ENCODE peak calls at places on chromosomes 2 and 18, in ten cellular contexts. One of them, this sample, is unnamed.

GRCh38 chr2:164711246-164712138 is 90.2 kb upstream of the GRB14 start:
- DNase-seq in mammary epithelial cell: no peak
- DNase-seq in activated T-cell treated with anti-CD3 and anti-CD28 coated beads, Interleukin-2, amount 50 U/mL, for 1 hour: no peak
- DNase-seq in body of pancreas: no peak
- DNase-seq in immature natural killer cell: no peak
- DNase-seq in transverse colon: no peak
- DNase-seq in right lobe of liver: no peak
- DNase-seq in WTC11: no peak
- DNase-seq in activated CD4-positive, alpha-beta T cell treated with anti-CD3 and anti-CD28 coated beads, Interleukin-2, amount 50 U/mL, for 1 hour: no peak
- DNase-seq in ACHN: peak
- DNase-seq in this sample: no peak

GRCh38 chr18:56574827-56575226 is 63.6 kb downstream of the TXNL1 start:
- DNase-seq in body of pancreas: peak
- DNase-seq in immature natural killer cell: no peak
- DNase-seq in activated CD4-positive, alpha-beta T cell treated with anti-CD3 and anti-CD28 coated beads, Interleukin-2, amount 50 U/mL, for 1 hour: no peak
- DNase-seq in activated T-cell treated with anti-CD3 and anti-CD28 coated beads, Interleukin-2, amount 50 U/mL, for 1 hour: no peak
- DNase-seq in mammary epithelial cell: no peak
- DNase-seq in transverse colon: no peak
- DNase-seq in WTC11: no peak
- DNase-seq in ACHN: no peak
- DNase-seq in right lobe of liver: no peak
- DNase-seq in this sample: no peak

GRCh38 chr2:239937866-239938640 is 87.1 kb downstream of the NDUFA10 start:
- DNase-seq in activated CD4-positive, alpha-beta T cell treated with anti-CD3 and anti-CD28 coated beads, Interleukin-2, amount 50 U/mL, for 1 hour: no peak
- DNase-seq in immature natural killer cell: no peak
- DNase-seq in activated T-cell treated with anti-CD3 and anti-CD28 coated beads, Interleukin-2, amount 50 U/mL, for 1 hour: peak
- DNase-seq in transverse colon: no peak
- DNase-seq in body of pancreas: no peak
- DNase-seq in ACHN: no peak
- DNase-seq in WTC11: peak
- DNase-seq in right lobe of liver: peak
- DNase-seq in mammary epithelial cell: no peak
- DNase-seq in this sample: no peak

GRCh38 chr18:74895686-74896085 is 298.0 kb downstream of the ZNF407 start:
- DNase-seq in mammary epithelial cell: peak
- DNase-seq in activated T-cell treated with anti-CD3 and anti-CD28 coated beads, Interleukin-2, amount 50 U/mL, for 1 hour: no peak
- DNase-seq in transverse colon: no peak
- DNase-seq in immature natural killer cell: no peak
- DNase-seq in WTC11: no peak
- DNase-seq in body of pancreas: no peak
- DNase-seq in activated CD4-positive, alpha-beta T cell treated with anti-CD3 and anti-CD28 coated beads, Interleukin-2, amount 50 U/mL, for 1 hour: no peak
- DNase-seq in right lobe of liver: no peak
- DNase-seq in ACHN: peak
- DNase-seq in this sample: no peak

GRCh38 chr2:232876071-232876977 is 6.3 kb downstream of the SNORC start:
- DNase-seq in mammary epithelial cell: peak
- DNase-seq in transverse colon: peak
- DNase-seq in right lobe of liver: peak
- DNase-seq in ACHN: peak
- DNase-seq in activated T-cell treated with anti-CD3 and anti-CD28 coated beads, Interleukin-2, amount 50 U/mL, for 1 hour: peak
- DNase-seq in immature natural killer cell: peak
- DNase-seq in body of pancreas: no peak
- DNase-seq in WTC11: peak
- DNase-seq in activated CD4-positive, alpha-beta T cell treated with anti-CD3 and anti-CD28 coated beads, Interleukin-2, amount 50 U/mL, for 1 hour: no peak
- DNase-seq in this sample: no peak

GRCh38 chr2:74278694-74279093 is 64.5 kb downstream of the SLC4A5 start:
- DNase-seq in transverse colon: no peak
- DNase-seq in immature natural killer cell: no peak
- DNase-seq in body of pancreas: no peak
- DNase-seq in activated T-cell treated with anti-CD3 and anti-CD28 coated beads, Interleukin-2, amount 50 U/mL, for 1 hour: no peak
- DNase-seq in right lobe of liver: no peak
- DNase-seq in activated CD4-positive, alpha-beta T cell treated with anti-CD3 and anti-CD28 coated beads, Interleukin-2, amount 50 U/mL, for 1 hour: no peak
- DNase-seq in WTC11: no peak
- DNase-seq in ACHN: no peak
- DNase-seq in mammary epithelial cell: no peak
- DNase-seq in this sample: no peak

GRCh38 chr2:161814008-161814660 is 189.9 kb downstream of the SLC4A10 start:
- DNase-seq in WTC11: no peak
- DNase-seq in activated CD4-positive, alpha-beta T cell treated with anti-CD3 and anti-CD28 coated beads, Interleukin-2, amount 50 U/mL, for 1 hour: no peak
- DNase-seq in mammary epithelial cell: peak
- DNase-seq in body of pancreas: no peak
- DNase-seq in right lobe of liver: no peak
- DNase-seq in activated T-cell treated with anti-CD3 and anti-CD28 coated beads, Interleukin-2, amount 50 U/mL, for 1 hour: no peak
- DNase-seq in immature natural killer cell: no peak
- DNase-seq in ACHN: no peak
- DNase-seq in transverse colon: no peak
- DNase-seq in this sample: no peak

GRCh38 chr2:3294066-3294465 is 83.6 kb downstream of the EIPR1 start:
- DNase-seq in body of pancreas: no peak
- DNase-seq in right lobe of liver: peak
- DNase-seq in WTC11: no peak
- DNase-seq in mammary epithelial cell: no peak
- DNase-seq in transverse colon: no peak
- DNase-seq in immature natural killer cell: no peak
- DNase-seq in activated CD4-positive, alpha-beta T cell treated with anti-CD3 and anti-CD28 coated beads, Interleukin-2, amount 50 U/mL, for 1 hour: no peak
- DNase-seq in activated T-cell treated with anti-CD3 and anti-CD28 coated beads, Interleukin-2, amount 50 U/mL, for 1 hour: no peak
- DNase-seq in ACHN: no peak
- DNase-seq in this sample: no peak

GRCh38 chr18:4843771-4844170 is 353.3 kb downstream of the AKAIN1 start:
- DNase-seq in ACHN: no peak
- DNase-seq in activated CD4-positive, alpha-beta T cell treated with anti-CD3 and anti-CD28 coated beads, Interleukin-2, amount 50 U/mL, for 1 hour: no peak
- DNase-seq in activated T-cell treated with anti-CD3 and anti-CD28 coated beads, Interleukin-2, amount 50 U/mL, for 1 hour: no peak
- DNase-seq in immature natural killer cell: no peak
- DNase-seq in right lobe of liver: no peak
- DNase-seq in mammary epithelial cell: no peak
- DNase-seq in body of pancreas: no peak
- DNase-seq in WTC11: no peak
- DNase-seq in transverse colon: no peak
- DNase-seq in this sample: no peak

GRCh38 chr2:131104487-131105155 is 515 bp upstream of the PLEKHB2 start:
- DNase-seq in mammary epithelial cell: peak
- DNase-seq in right lobe of liver: peak
- DNase-seq in immature natural killer cell: peak
- DNase-seq in transverse colon: peak
- DNase-seq in WTC11: no peak
- DNase-seq in activated T-cell treated with anti-CD3 and anti-CD28 coated beads, Interleukin-2, amount 50 U/mL, for 1 hour: peak
- DNase-seq in body of pancreas: peak
- DNase-seq in activated CD4-positive, alpha-beta T cell treated with anti-CD3 and anti-CD28 coated beads, Interleukin-2, amount 50 U/mL, for 1 hour: peak
- DNase-seq in ACHN: peak
- DNase-seq in this sample: peak

GRCh38 chr2:19101968-19102367 is 256.5 kb downstream of the OSR1 start:
- DNase-seq in transverse colon: no peak
- DNase-seq in right lobe of liver: no peak
- DNase-seq in body of pancreas: no peak
- DNase-seq in activated CD4-positive, alpha-beta T cell treated with anti-CD3 and anti-CD28 coated beads, Interleukin-2, amount 50 U/mL, for 1 hour: no peak
- DNase-seq in mammary epithelial cell: no peak
- DNase-seq in WTC11: no peak
- DNase-seq in activated T-cell treated with anti-CD3 and anti-CD28 coated beads, Interleukin-2, amount 50 U/mL, for 1 hour: no peak
- DNase-seq in ACHN: no peak
- DNase-seq in immature natural killer cell: no peak
- DNase-seq in this sample: no peak

GRCh38 chr2:172091626-172092566 is 6.6 kb downstream of the DLX1 start:
- DNase-seq in mammary epithelial cell: no peak
- DNase-seq in immature natural killer cell: no peak
- DNase-seq in transverse colon: no peak
- DNase-seq in WTC11: no peak
- DNase-seq in body of pancreas: no peak
- DNase-seq in activated T-cell treated with anti-CD3 and anti-CD28 coated beads, Interleukin-2, amount 50 U/mL, for 1 hour: no peak
- DNase-seq in ACHN: no peak
- DNase-seq in activated CD4-positive, alpha-beta T cell treated with anti-CD3 and anti-CD28 coated beads, Interleukin-2, amount 50 U/mL, for 1 hour: no peak
- DNase-seq in right lobe of liver: no peak
- DNase-seq in this sample: no peak

GRCh38 chr2:197209274-197209673 is 101.3 kb downstream of the ANKRD44 start:
- DNase-seq in mammary epithelial cell: no peak
- DNase-seq in WTC11: no peak
- DNase-seq in right lobe of liver: no peak
- DNase-seq in body of pancreas: no peak
- DNase-seq in transverse colon: no peak
- DNase-seq in ACHN: no peak
- DNase-seq in activated T-cell treated with anti-CD3 and anti-CD28 coated beads, Interleukin-2, amount 50 U/mL, for 1 hour: no peak
- DNase-seq in activated CD4-positive, alpha-beta T cell treated with anti-CD3 and anti-CD28 coated beads, Interleukin-2, amount 50 U/mL, for 1 hour: no peak
- DNase-seq in immature natural killer cell: no peak
- DNase-seq in this sample: no peak

GRCh38 chr2:136386046-136386445 is 268.1 kb upstream of the CXCR4 start:
- DNase-seq in WTC11: no peak
- DNase-seq in ACHN: no peak
- DNase-seq in transverse colon: no peak
- DNase-seq in body of pancreas: no peak
- DNase-seq in mammary epithelial cell: no peak
- DNase-seq in right lobe of liver: no peak
- DNase-seq in activated T-cell treated with anti-CD3 and anti-CD28 coated beads, Interleukin-2, amount 50 U/mL, for 1 hour: no peak
- DNase-seq in activated CD4-positive, alpha-beta T cell treated with anti-CD3 and anti-CD28 coated beads, Interleukin-2, amount 50 U/mL, for 1 hour: no peak
- DNase-seq in immature natural killer cell: no peak
- DNase-seq in this sample: no peak

GRCh38 chr18:59455728-59456276 is 96.7 kb upstream of the LMAN1 start:
- DNase-seq in WTC11: no peak
- DNase-seq in transverse colon: no peak
- DNase-seq in activated CD4-positive, alpha-beta T cell treated with anti-CD3 and anti-CD28 coated beads, Interleukin-2, amount 50 U/mL, for 1 hour: no peak
- DNase-seq in mammary epithelial cell: no peak
- DNase-seq in activated T-cell treated with anti-CD3 and anti-CD28 coated beads, Interleukin-2, amount 50 U/mL, for 1 hour: no peak
- DNase-seq in body of pancreas: no peak
- DNase-seq in immature natural killer cell: no peak
- DNase-seq in right lobe of liver: no peak
- DNase-seq in ACHN: no peak
- DNase-seq in this sample: peak

GRCh38 chr2:168231609-168232241 is 15.7 kb downstream of the STK39 start:
- DNase-seq in mammary epithelial cell: no peak
- DNase-seq in body of pancreas: no peak
- DNase-seq in activated CD4-positive, alpha-beta T cell treated with anti-CD3 and anti-CD28 coated beads, Interleukin-2, amount 50 U/mL, for 1 hour: no peak
- DNase-seq in activated T-cell treated with anti-CD3 and anti-CD28 coated beads, Interleukin-2, amount 50 U/mL, for 1 hour: no peak
- DNase-seq in ACHN: no peak
- DNase-seq in right lobe of liver: no peak
- DNase-seq in transverse colon: no peak
- DNase-seq in WTC11: no peak
- DNase-seq in immature natural killer cell: no peak
- DNase-seq in this sample: no peak

GRCh38 chr18:49597556-49597955 is 35.7 kb downstream of the LIPG start:
- DNase-seq in right lobe of liver: no peak
- DNase-seq in activated CD4-positive, alpha-beta T cell treated with anti-CD3 and anti-CD28 coated beads, Interleukin-2, amount 50 U/mL, for 1 hour: no peak
- DNase-seq in body of pancreas: no peak
- DNase-seq in immature natural killer cell: no peak
- DNase-seq in transverse colon: no peak
- DNase-seq in WTC11: no peak
- DNase-seq in activated T-cell treated with anti-CD3 and anti-CD28 coated beads, Interleukin-2, amount 50 U/mL, for 1 hour: no peak
- DNase-seq in mammary epithelial cell: peak
- DNase-seq in ACHN: no peak
- DNase-seq in this sample: no peak

GRCh38 chr2:119700866-119701265 is 21.9 kb downstream of the TMEM177 start:
- DNase-seq in activated CD4-positive, alpha-beta T cell treated with anti-CD3 and anti-CD28 coated beads, Interleukin-2, amount 50 U/mL, for 1 hour: no peak
- DNase-seq in immature natural killer cell: no peak
- DNase-seq in WTC11: peak
- DNase-seq in mammary epithelial cell: no peak
- DNase-seq in activated T-cell treated with anti-CD3 and anti-CD28 coated beads, Interleukin-2, amount 50 U/mL, for 1 hour: no peak
- DNase-seq in ACHN: no peak
- DNase-seq in body of pancreas: no peak
- DNase-seq in right lobe of liver: no peak
- DNase-seq in transverse colon: no peak
- DNase-seq in this sample: no peak

GRCh38 chr2:111946294-111947114 is 48.1 kb downstream of the MERTK start:
- DNase-seq in ACHN: peak
- DNase-seq in transverse colon: peak
- DNase-seq in immature natural killer cell: no peak
- DNase-seq in WTC11: no peak
- DNase-seq in body of pancreas: peak
- DNase-seq in activated T-cell treated with anti-CD3 and anti-CD28 coated beads, Interleukin-2, amount 50 U/mL, for 1 hour: no peak
- DNase-seq in right lobe of liver: peak
- DNase-seq in mammary epithelial cell: peak
- DNase-seq in activated CD4-positive, alpha-beta T cell treated with anti-CD3 and anti-CD28 coated beads, Interleukin-2, amount 50 U/mL, for 1 hour: no peak
- DNase-seq in this sample: peak